ENCODE peak calls at places on chromosomes 4 and X, in ten cellular contexts. T is H9, D is choroid plexus epithelial cell, H is fibroblast of the aortic adventitia, O is fibroblast of mammary gland, N is neural crest cell, U is Caco-2, R is ovary, S is OCI-LY7, Q is cardiac fibroblast. X is an unnamed sample.

GRCh38 chr4:87502580-87503238 is 26.5 kb downstream of the SPARCL1 start:
- DNase-seq in S (no peak), U (no peak), H (no peak), T (no peak), D (peak; percentile 51), R (no peak), Q (peak; percentile 38), N (no peak), O (peak; percentile 54), X (peak; percentile 16)

GRCh38 chr4:113878718-113879117 is 100.7 kb downstream of the ARSJ start:
- DNase-seq in H (no peak), Q (peak; percentile 15), D (peak; percentile 62), R (no peak), O (peak; percentile 25), N (peak; percentile 19), T (peak; percentile 86), U (peak; percentile 75), S (peak; percentile 27), X (no peak)

GRCh38 chr4:52914051-52914605 is 52.0 kb downstream of the RASL11B start:
- DNase-seq in Q (peak; percentile 84), O (peak; percentile 91), N (no peak), S (no peak), R (peak; percentile 32), H (peak; percentile 90), D (peak; percentile 72), T (no peak), U (peak; percentile 50), X (peak; percentile 7)

GRCh38 chrX:39479856-39480255 is 617.9 kb downstream of the BCOR start:
- DNase-seq in S (no peak), N (no peak), D (no peak), T (no peak), Q (no peak), O (no peak), H (no peak), R (no peak), U (no peak), X (peak; percentile 37)

GRCh38 chrX:101176439-101176838 is 43.1 kb upstream of the DRP2 start:
- DNase-seq in Q (no peak), S (no peak), D (no peak), U (no peak), H (no peak), O (no peak), T (no peak), N (no peak), R (no peak), X (no peak)

GRCh38 chr4:159607824-159608223 is 504.9 kb downstream of the RAPGEF2 start:
- DNase-seq in Q (no peak), D (no peak), R (no peak), N (no peak), O (no peak), S (no peak), T (no peak), H (no peak), U (no peak), X (peak; percentile 10)

GRCh38 chrX:43961699-43962098 is 11.5 kb downstream of the NDP start:
- DNase-seq in Q (no peak), T (no peak), R (no peak), U (no peak), N (no peak), H (no peak), O (no peak), S (peak; percentile 4), D (no peak), X (no peak)

GRCh38 chr4:14000091-14000814 is 372.7 kb upstream of the BOD1L1 start:
- DNase-seq in N (no peak), U (no peak), D (no peak), T (no peak), H (no peak), Q (no peak), O (no peak), R (no peak), S (no peak), X (peak; percentile 67)

GRCh38 chrX:55815546-55815945 is 98.0 kb downstream of the RRAGB start:
- DNase-seq in Q (no peak), R (no peak), T (no peak), D (no peak), N (no peak), S (no peak), U (no peak), O (no peak), H (no peak), X (no peak)

GRCh38 chrX:36336746-36337145 is 417.2 kb downstream of the CFAP47 start:
- DNase-seq in S (no peak), D (no peak), N (no peak), T (no peak), O (no peak), H (no peak), R (no peak), U (no peak), Q (no peak), X (no peak)

GRCh38 chrX:85159644-85160043 is 83.9 kb downstream of the SATL1 start:
- DNase-seq in N (no peak), O (no peak), R (no peak), T (no peak), D (no peak), Q (no peak), H (no peak), S (no peak), U (no peak), X (no peak)

GRCh38 chrX:154136627-154137161 is 7.3 kb upstream of the OPN1LW start:
- DNase-seq in U (peak; percentile 69), R (peak; percentile 81), S (peak; percentile 74), T (peak; percentile 80), Q (peak; percentile 60), D (peak; percentile 36), H (peak; percentile 16), O (peak; percentile 31), N (peak; percentile 71), X (peak; percentile 33)

GRCh38 chr4:7462509-7462971 is 27.8 kb upstream of the PSAPL1 start:
- DNase-seq in O (peak; percentile 3), N (no peak), U (peak; percentile 71), S (peak; percentile 4), R (peak; percentile 68), Q (peak; percentile 10), H (no peak), T (peak; percentile 69), D (peak; percentile 23), X (no peak)

DNA sequence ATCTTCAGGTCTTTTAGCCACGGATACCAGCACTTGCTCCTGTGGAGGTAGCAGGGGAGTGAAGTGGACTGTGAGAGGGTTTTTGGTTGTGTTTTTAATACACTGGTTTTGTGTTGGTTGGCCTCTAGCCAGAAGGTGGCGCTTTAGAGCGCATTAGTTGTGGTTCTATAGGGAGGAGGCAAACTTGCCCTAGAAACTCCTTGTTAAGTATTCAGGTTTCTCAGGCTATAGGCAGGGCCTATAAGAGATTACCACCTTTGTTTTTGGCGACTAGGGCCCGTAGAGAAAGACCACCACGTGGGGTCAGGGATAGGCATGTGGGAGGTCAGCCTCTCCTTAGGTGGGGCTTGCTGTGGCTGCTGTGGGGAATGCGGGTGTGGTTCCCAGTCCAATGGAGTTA is 221.6 kb upstream of the SPANXN4 start:
- DNase-seq in D (no peak), S (no peak), R (no peak), T (peak; percentile 47), H (no peak), O (no peak), U (no peak), N (no peak), Q (no peak), X (no peak)
- TF ChIP-seq CTCF in D (no peak), S (peak; percentile 37), R (no peak), T (peak; percentile 62), H (no peak), O (no peak), U (no peak), N (peak; percentile 30), Q (no peak), X (no peak)

GRCh38 chr4:41967392-41967791 is 14.2 kb upstream of the DCAF4L1 start:
- DNase-seq in H (no peak), Q (no peak), O (no peak), U (no peak), D (no peak), T (no peak), N (no peak), R (no peak), S (no peak), X (peak; percentile 68)

GRCh38 chr4:41964401-41964800 is 17.2 kb upstream of the DCAF4L1 start:
- DNase-seq in D (no peak), N (no peak), T (no peak), S (no peak), R (no peak), Q (no peak), O (no peak), U (no peak), H (no peak), X (no peak)

GRCh38 chr4:41957634-41958033 is 22.4 kb downstream of the TMEM33 start:
- DNase-seq in D (peak; percentile 41), O (peak; percentile 28), N (no peak), U (no peak), T (no peak), H (no peak), S (peak; percentile 63), Q (peak; percentile 25), R (no peak), X (peak; percentile 28)

GRCh38 chr4:41963105-41963504 is 18.5 kb upstream of the DCAF4L1 start:
- DNase-seq in H (peak; percentile 33), S (peak; percentile 51), Q (peak; percentile 29), O (peak; percentile 30), U (no peak), N (no peak), D (peak; percentile 50), R (no peak), T (no peak), X (peak; percentile 32)
- TF ChIP-seq CTCF in H (peak; percentile 39), S (peak; percentile 81), Q (peak; percentile 31), O (peak; percentile 26), U (peak; percentile 38), N (peak; percentile 63), D (peak; percentile 51), R (no peak), T (peak; percentile 69), X (peak; percentile 23)

DNA sequence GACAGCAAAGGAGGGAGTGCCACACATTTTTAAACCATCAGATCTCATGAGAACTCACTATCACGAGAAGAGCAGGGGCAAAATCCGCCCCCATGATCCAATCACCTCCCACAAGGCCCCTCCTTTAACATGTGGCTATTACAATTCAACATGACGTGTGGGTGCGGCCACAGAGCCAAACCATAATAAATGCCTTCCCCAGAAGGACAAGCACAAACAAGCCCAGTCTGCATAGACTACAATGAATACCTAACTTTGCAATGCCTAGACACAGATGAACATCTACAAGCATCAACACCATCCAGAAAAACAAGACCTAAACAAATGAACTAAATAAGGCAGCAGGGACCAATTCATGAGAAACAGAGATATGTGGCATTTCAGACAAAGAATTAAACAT is 12.3 kb downstream of the ETDA start:
- DNase-seq in T (no peak), S (no peak), N (no peak), U (no peak), O (no peak), D (no peak), R (no peak), Q (no peak), H (no peak), X (peak; percentile 86)
- TF ChIP-seq CTCF in T (no peak), S (no peak), N (no peak), U (no peak), O (no peak), D (no peak), R (no peak), Q (no peak), H (no peak), X (no peak)

DNA sequence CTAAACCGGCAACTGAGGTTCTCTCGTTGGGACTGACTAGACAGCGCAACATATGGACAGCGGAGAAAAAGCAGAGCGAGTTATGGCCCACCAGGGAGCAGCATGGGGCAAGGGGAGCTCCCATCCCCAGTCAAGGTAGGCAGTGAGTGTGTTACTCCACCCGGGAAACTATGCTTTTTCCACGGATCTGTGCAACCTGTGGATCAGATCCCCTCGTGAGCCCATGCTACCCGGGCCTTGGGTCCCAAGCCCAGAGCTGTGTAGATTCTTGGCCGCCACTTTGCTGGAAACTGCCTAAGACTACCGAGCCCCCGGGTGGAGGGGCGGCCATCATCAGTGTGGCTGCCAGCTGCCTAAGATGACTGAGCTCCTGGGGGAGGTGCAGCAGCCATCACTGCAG is 140.9 kb downstream of the PAPSS1 start:
- DNase-seq in N (no peak), D (no peak), T (no peak), U (no peak), R (no peak), S (no peak), H (no peak), O (no peak), Q (no peak), X (no peak)
- TF ChIP-seq CTCF in N (no peak), D (no peak), T (no peak), U (no peak), R (no peak), S (no peak), H (no peak), O (no peak), Q (no peak), X (no peak)

X was measured in epithelial cell of esophagus.